ENCODE peak calls at places on chromosome 22, in nine cellular contexts. F is H1; O is GM13977; J is naive thymus-derived CD4-positive, alpha-beta T cell; R is memory B cell; X is stimulated activated CD4-positive, alpha-beta T cell treated with anti-CD3 and anti-CD28 coated beads, TNF-alpha, amount 100 ng/mL, for 48 hours; Q is epithelial cell of esophagus; D is fibroblast of pulmonary artery; A is ELF-1. M is an unnamed sample.

GRCh38 chr22:49197500-49197899 is 630.2 kb downstream of the BRD1 start:
- DNase-seq in F (peak), O (no peak), J (no peak), R (no peak), X (no peak), Q (no peak), D (no peak), A (peak), M (no peak)

GRCh38 chr22:45587638-45588481 is 83.8 kb upstream of the ATXN10 start:
- DNase-seq in F (no peak), O (no peak), J (no peak), R (no peak), X (no peak), Q (peak), D (no peak), A (peak), M (no peak)

GRCh38 chr22:21832291-21833290 is 34.9 kb downstream of the MAPK1 start:
- DNase-seq in F (no peak), O (no peak), J (no peak), R (no peak), X (no peak), Q (no peak), D (peak), A (peak), M (no peak)

GRCh38 chr22:31647516-31647915 is 14.5 kb downstream of the PISD start:
- DNase-seq in F (no peak), O (no peak), J (no peak), R (no peak), X (no peak), Q (peak), D (peak), A (no peak), M (no peak)

GRCh38 chr22:17167486-17167885 is 8.4 kb upstream of the HDHD5 start:
- DNase-seq in F (no peak), O (no peak), J (no peak), R (no peak), X (no peak), Q (no peak), D (no peak), A (no peak), M (no peak)

GRCh38 chr22:22720201-22720723 is 75.8 kb downstream of the GGTLC2 start:
- DNase-seq in F (no peak), O (peak), J (peak), R (peak), X (peak), Q (peak), D (peak), A (peak), M (peak)

GRCh38 chr22:21710156-21710555 is 25.4 kb downstream of the YPEL1 start:
- DNase-seq in F (no peak), O (no peak), J (no peak), R (no peak), X (no peak), Q (peak), D (no peak), A (no peak), M (no peak)

GRCh38 chr22:19810381-19811141 is 44.1 kb downstream of the GNB1L start:
- DNase-seq in F (no peak), O (no peak), J (no peak), R (no peak), X (no peak), Q (no peak), D (peak), A (peak), M (no peak)

GRCh38 chr22:24011735-24012068 is 598 bp downstream of the CABIN1 start:
- DNase-seq in F (no peak), O (no peak), J (no peak), R (no peak), X (no peak), Q (peak), D (no peak), A (no peak), M (no peak)

GRCh38 chr22:42443240-42444059 is 11.2 kb upstream of the NFAM1 start:
- DNase-seq in F (no peak), O (no peak), J (no peak), R (no peak), X (peak), Q (peak), D (peak), A (no peak), M (no peak)

M was measured in stimulated activated naive B cell treated with anti-CD40 and anti-IgM and Interleukin-4, amounts not matched to agents 10 μg/mL and 1 μg/mL and 100 μg/mL, for 72 hours.